ENCODE peak calls at places on chromosomes 7 and 10, in six cellular contexts. V, R, U, Y, C and K are unnamed samples.

GRCh38 chr10:103554488-103555320 is 61.2 kb downstream of the NEURL1 start:
- DNase-seq in V (peak; percentile 80), R (peak; percentile 48), U (peak; percentile 83), Y (peak; percentile 64), C (peak; percentile 56), K (peak; percentile 67)

GRCh38 chr7:131110294-131111080 is 217.2 kb upstream of the MKLN1 start:
- DNase-seq in V (peak; percentile 34), R (peak; percentile 6), U (peak; percentile 49), Y (peak; percentile 61), C (peak; percentile 81), K (peak; percentile 87)

GRCh38 chr7:2982831-2983230 is 60.8 kb downstream of the CARD11 start:
- DNase-seq in V (no peak), R (no peak), U (no peak), Y (no peak), C (no peak), K (no peak)

GRCh38 chr7:96910484-96910883 is 94.9 kb upstream of the DLX6 start:
- DNase-seq in V (no peak), R (no peak), U (no peak), Y (no peak), C (peak; percentile 61), K (no peak)

GRCh38 chr7:1059200-1060091 is 15.1 kb downstream of the GPR146 start:
- DNase-seq in V (no peak), R (peak; percentile 80), U (no peak), Y (peak; percentile 75), C (peak; percentile 93), K (peak; percentile 98)

GRCh38 chr7:114953724-114954123 is 31.8 kb downstream of the MDFIC start:
- DNase-seq in V (no peak), R (no peak), U (no peak), Y (no peak), C (no peak), K (no peak)

GRCh38 chr7:23467281-23467680 is 3.0 kb downstream of the IGF2BP3 start:
- DNase-seq in V (no peak), R (no peak), U (no peak), Y (peak; percentile 47), C (no peak), K (peak; percentile 42)

GRCh38 chr7:149584009-149584408 is 86.4 kb upstream of the ZNF746 start:
- DNase-seq in V (no peak), R (no peak), U (no peak), Y (no peak), C (no peak), K (no peak)

GRCh38 chr10:85266808-85267207 is 938.4 kb downstream of the CCSER2 start:
- DNase-seq in V (no peak), R (no peak), U (no peak), Y (no peak), C (no peak), K (no peak)

GRCh38 chr7:84081973-84082522 is 112.5 kb downstream of the SEMA3A start:
- DNase-seq in V (no peak), R (no peak), U (no peak), Y (no peak), C (no peak), K (no peak)

GRCh38 chr10:88389456-88389855 is 193.7 kb downstream of the RNLS start:
- DNase-seq in V (peak; percentile 73), R (no peak), U (peak; percentile 69), Y (no peak), C (peak; percentile 55), K (peak; percentile 42)

GRCh38 chr10:78194050-78194449 is 160.4 kb downstream of the RPS24 start:
- DNase-seq in V (no peak), R (no peak), U (no peak), Y (no peak), C (no peak), K (no peak)

GRCh38 chr7:27110163-27110976 is 7.9 kb upstream of the HOXA2 start:
- DNase-seq in V (peak; percentile 92), R (no peak), U (peak; percentile 67), Y (peak; percentile 83), C (no peak), K (peak; percentile 43)

GRCh38 chr7:38932509-38933168 is 23.6 kb upstream of the VPS41 start:
- DNase-seq in V (peak; percentile 25), R (peak; percentile 70), U (peak; percentile 61), Y (peak; percentile 84), C (peak; percentile 81), K (peak; percentile 78)

GRCh38 chr7:3210531-3210930 is 90.5 kb upstream of the SDK1 start:
- DNase-seq in V (no peak), R (no peak), U (no peak), Y (peak; percentile 54), C (no peak), K (peak; percentile 47)

GRCh38 chr7:24908757-24909156 is 71.2 kb downstream of the OSBPL3 start:
- DNase-seq in V (no peak), R (no peak), U (no peak), Y (peak; percentile 19), C (no peak), K (no peak)

GRCh38 chr10:21517134-21517982 is 8.1 kb downstream of the SKIDA1 start:
- DNase-seq in V (peak; percentile 59), R (no peak), U (peak; percentile 75), Y (peak; percentile 80), C (peak; percentile 70), K (peak; percentile 87)

GRCh38 chr10:1522237-1522636 is 215.1 kb downstream of the ADARB2 start:
- DNase-seq in V (no peak), R (no peak), U (no peak), Y (peak; percentile 43), C (no peak), K (peak; percentile 12)

GRCh38 chr10:50605280-50606270 is 18.2 kb downstream of the SGMS1 start:
- DNase-seq in V (peak; percentile 98), R (no peak), U (peak; percentile 76), Y (no peak), C (peak; percentile 78), K (no peak)

GRCh38 chr7:47636111-47636692 is 54.3 kb upstream of the TNS3 start:
- DNase-seq in V (no peak), R (no peak), U (no peak), Y (no peak), C (no peak), K (no peak)

GRCh38 chr7:47635091-47636090 is 53.5 kb upstream of the TNS3 start:
- DNase-seq in V (no peak), R (no peak), U (no peak), Y (peak; percentile 68), C (peak; percentile 52), K (peak; percentile 52)

GRCh38 chr7:47638679-47639306 is 56.9 kb upstream of the TNS3 start:
- DNase-seq in V (peak; percentile 69), R (no peak), U (no peak), Y (no peak), C (no peak), K (no peak)

GRCh38 chr7:47634273-47634672 is 52.4 kb upstream of the TNS3 start:
- DNase-seq in V (peak; percentile 78), R (no peak), U (no peak), Y (no peak), C (peak; percentile 93), K (no peak)

GRCh38 chr7:47636693-47637175 is 54.8 kb upstream of the TNS3 start:
- DNase-seq in V (no peak), R (no peak), U (no peak), Y (no peak), C (no peak), K (no peak)
- H3K27ac ChIP-seq in V (no peak overlapping the region), R (no peak overlapping the region), U (no peak overlapping the region), Y (no peak overlapping the region), C (peak overlapping the region; percentile 97), K (no peak overlapping the region)

DNA sequence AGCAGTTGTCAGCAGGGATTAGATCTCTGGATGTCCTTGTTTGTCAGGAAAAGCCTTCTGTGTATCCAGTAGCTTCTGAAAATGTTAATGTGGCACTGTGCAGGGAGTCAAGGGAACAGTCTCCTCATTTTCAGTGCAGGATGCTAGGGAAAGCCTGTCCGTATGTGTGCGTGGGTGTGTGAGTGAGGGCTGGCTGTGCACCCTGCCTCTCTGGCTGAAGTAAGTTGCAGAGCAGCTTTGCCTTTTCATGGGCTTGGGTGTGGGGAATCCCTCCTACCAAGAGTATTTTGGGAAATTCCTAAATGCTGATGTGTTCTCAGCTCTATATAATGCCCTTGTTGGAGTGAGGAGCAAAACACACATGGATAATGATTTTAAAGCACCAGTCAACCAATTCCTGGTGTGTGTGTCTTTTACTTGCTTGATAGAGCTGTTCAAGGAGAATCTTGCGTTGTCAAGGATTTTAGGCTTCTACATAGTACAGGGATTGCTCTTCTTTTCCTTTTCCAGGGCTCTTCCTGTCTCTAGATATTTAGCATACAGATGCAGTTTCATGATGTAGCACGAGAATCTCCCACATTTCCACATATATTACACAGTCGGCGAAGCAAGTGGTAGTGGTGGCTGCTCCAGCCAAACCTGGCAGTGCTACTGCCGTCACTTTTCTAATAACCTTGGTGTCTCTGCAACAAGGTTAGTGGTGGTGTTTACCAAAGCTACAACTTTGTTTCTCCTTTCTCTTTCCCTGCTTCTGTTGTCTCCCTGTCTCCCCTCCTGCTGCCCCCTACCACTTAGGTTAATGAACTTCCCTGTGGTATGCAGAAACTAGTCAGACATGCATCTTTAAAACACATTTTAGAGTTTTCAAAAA is 92.8 kb downstream of the MCU start:
- DNase-seq in V (peak; percentile 92), R (peak; percentile 63), U (peak; percentile 76), Y (no peak), C (peak; percentile 57), K (peak; percentile 94)
- H2AK5ac ChIP-seq in V (peak overlapping the region; percentile 21), R (no peak overlapping the region), U (no peak overlapping the region), Y (peak overlapping the region; percentile 79), C (no peak overlapping the region), K (no peak overlapping the region)

DNA sequence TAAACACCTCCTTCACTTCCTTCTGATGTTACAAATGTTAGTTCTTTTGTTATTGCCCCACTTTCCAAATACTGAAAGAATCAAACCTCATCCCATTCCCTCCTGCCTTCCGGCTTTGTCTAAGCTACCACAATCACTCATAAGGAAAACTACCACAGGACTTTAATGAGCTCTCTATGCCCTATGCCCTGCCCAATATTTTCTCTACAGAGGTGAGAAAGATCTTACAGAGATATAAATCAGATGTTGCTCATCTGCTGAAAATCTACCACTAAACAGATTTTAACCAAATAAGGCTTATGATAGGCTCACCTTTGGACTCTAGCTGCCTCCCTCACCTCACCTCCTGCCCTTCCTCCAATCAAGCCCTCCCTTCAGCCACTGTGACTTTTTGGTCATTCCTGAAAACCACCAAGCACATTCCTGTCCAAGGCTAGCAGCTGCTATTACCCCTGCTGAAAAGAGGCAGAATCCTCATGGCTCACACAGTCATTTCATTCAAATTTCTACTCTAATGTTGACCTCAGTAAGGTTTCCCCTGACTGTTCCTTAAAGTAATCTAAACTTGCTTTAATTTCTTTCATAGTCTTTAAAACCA is 7.7 kb downstream of the ZNF33B start:
- DNase-seq in V (no peak), R (no peak), U (no peak), Y (no peak), C (no peak), K (peak; percentile 3)
- H3K36me3 ChIP-seq in V (peaks cover 7% of the 10 kb centered on the region), R (peaks cover 2% of the 10 kb centered on the region), U (peaks cover 9% of the 10 kb centered on the region), Y (peaks cover 2% of the 10 kb centered on the region), C (peaks cover 6% of the 10 kb centered on the region), K (peaks cover 3% of the 10 kb centered on the region)

GRCh38 chr10:17850526-17850925 is 41.4 kb downstream of the MRC1 start:
- DNase-seq in V (no peak), R (no peak), U (no peak), Y (no peak), C (no peak), K (peak; percentile 25)

GRCh38 chr10:17859492-17860156 is 50.5 kb downstream of the MRC1 start:
- DNase-seq in V (no peak), R (no peak), U (no peak), Y (no peak), C (no peak), K (no peak)

GRCh38 chr10:17857040-17857439 is 47.9 kb downstream of the MRC1 start:
- DNase-seq in V (no peak), R (no peak), U (no peak), Y (no peak), C (no peak), K (no peak)

GRCh38 chr10:17851611-17852010 is 42.5 kb downstream of the MRC1 start:
- DNase-seq in V (no peak), R (no peak), U (no peak), Y (no peak), C (peak; percentile 34), K (no peak)

GRCh38 chr10:17854044-17854652 is 45.0 kb downstream of the MRC1 start:
- DNase-seq in V (no peak), R (no peak), U (no peak), Y (no peak), C (no peak), K (no peak)
- H3K27ac ChIP-seq in V (no peak overlapping the region), R (no peak overlapping the region), U (no peak overlapping the region), Y (no peak overlapping the region), C (no peak overlapping the region), K (no peak overlapping the region)